ENCODE peak calls at places on chromosomes 12 and 14, in ten cellular contexts. P is upper lobe of right lung; Q is CD8-positive, alpha-beta T cell; C is heart left ventricle; H is colonic mucosa; X is effector memory CD4-positive, alpha-beta T cell; F is cardiac fibroblast; Y is MG63; D is AG09309; Z is PC-9. R is an unnamed sample.

GRCh38 chr14:32202468-32202865 is 602 bp downstream of the RNU6-8 start:
- DNase-seq in P (no peak), Q (no peak), C (no peak), H (no peak), X (no peak), F (peak; percentile 54), Y (no peak), D (no peak), Z (no peak), R (peak; percentile 8)

GRCh38 chr14:21534576-21534975 is 8.4 kb upstream of the SALL2 start:
- DNase-seq in P (no peak), Q (no peak), C (no peak), H (no peak), X (no peak), F (no peak), Y (no peak), D (no peak), Z (no peak), R (no peak)

GRCh38 chr14:100317897-100318808 is 5.0 kb upstream of the SLC25A47 start:
- DNase-seq in P (peak; percentile 90), Q (peak; percentile 71), C (peak; percentile 88), H (peak; percentile 72), X (peak; percentile 35), F (peak; percentile 60), Y (peak; percentile 46), D (no peak), Z (no peak), R (peak; percentile 34)

GRCh38 chr12:113135178-113136127 is at the start of gene RASAL1:
- DNase-seq in P (no peak), Q (peak; percentile 84), C (no peak), H (peak; percentile 91), X (peak; percentile 70), F (no peak), Y (no peak), D (no peak), Z (peak; percentile 97), R (peak; percentile 55)

GRCh38 chr12:96132819-96133218 is 61.4 kb upstream of the ELK3 start:
- DNase-seq in P (no peak), Q (no peak), C (no peak), H (no peak), X (no peak), F (no peak), Y (no peak), D (no peak), Z (peak; percentile 32), R (no peak)

GRCh38 chr12:9721394-9722092 is 11.4 kb downstream of the CLECL1 start:
- DNase-seq in P (no peak), Q (no peak), C (no peak), H (no peak), X (no peak), F (peak; percentile 58), Y (no peak), D (no peak), Z (no peak), R (peak; percentile 82)

GRCh38 chr12:52741378-52742195 is 35.6 kb downstream of the KRT76 start:
- DNase-seq in P (peak; percentile 72), Q (peak; percentile 44), C (peak; percentile 56), H (peak; percentile 69), X (no peak), F (peak; percentile 57), Y (peak; percentile 39), D (peak; percentile 1), Z (peak; percentile 69), R (peak; percentile 78)

GRCh38 chr12:70732287-70732686 is 95.1 kb upstream of the PTPRB start:
- DNase-seq in P (no peak), Q (no peak), C (no peak), H (no peak), X (no peak), F (no peak), Y (no peak), D (no peak), Z (no peak), R (no peak)

GRCh38 chr12:65960820-65961691 is 136.8 kb downstream of the HMGA2 start:
- DNase-seq in P (no peak), Q (no peak), C (no peak), H (no peak), X (no peak), F (no peak), Y (no peak), D (no peak), Z (no peak), R (peak; percentile 57)

GRCh38 chr12:28313631-28314030 is 123.4 kb downstream of the CCDC91 start:
- DNase-seq in P (no peak), Q (no peak), C (peak; percentile 15), H (no peak), X (no peak), F (peak; percentile 43), Y (no peak), D (no peak), Z (no peak), R (peak; percentile 12)

GRCh38 chr14:23143911-23144310 is 24.9 kb upstream of the CEBPE start:
- DNase-seq in P (no peak), Q (no peak), C (no peak), H (no peak), X (no peak), F (no peak), Y (no peak), D (no peak), Z (no peak), R (no peak)

GRCh38 chr12:54273981-54274380 is 5.9 kb downstream of the CBX5 start:
- DNase-seq in P (no peak), Q (no peak), C (no peak), H (no peak), X (no peak), F (no peak), Y (no peak), D (no peak), Z (no peak), R (no peak)

GRCh38 chr14:56004323-56004722 is 113.9 kb upstream of the PELI2 start:
- DNase-seq in P (no peak), Q (no peak), C (no peak), H (no peak), X (no peak), F (no peak), Y (no peak), D (no peak), Z (no peak), R (no peak)
- H3K4me3 ChIP-seq in P (no peak overlapping the region), Q (no peak overlapping the region), C (no peak overlapping the region), H (no peak overlapping the region), X (no peak overlapping the region), F (no peak overlapping the region), Y (no peak overlapping the region), D (no peak overlapping the region), Z (no peak overlapping the region), R (no peak overlapping the region)

DNA sequence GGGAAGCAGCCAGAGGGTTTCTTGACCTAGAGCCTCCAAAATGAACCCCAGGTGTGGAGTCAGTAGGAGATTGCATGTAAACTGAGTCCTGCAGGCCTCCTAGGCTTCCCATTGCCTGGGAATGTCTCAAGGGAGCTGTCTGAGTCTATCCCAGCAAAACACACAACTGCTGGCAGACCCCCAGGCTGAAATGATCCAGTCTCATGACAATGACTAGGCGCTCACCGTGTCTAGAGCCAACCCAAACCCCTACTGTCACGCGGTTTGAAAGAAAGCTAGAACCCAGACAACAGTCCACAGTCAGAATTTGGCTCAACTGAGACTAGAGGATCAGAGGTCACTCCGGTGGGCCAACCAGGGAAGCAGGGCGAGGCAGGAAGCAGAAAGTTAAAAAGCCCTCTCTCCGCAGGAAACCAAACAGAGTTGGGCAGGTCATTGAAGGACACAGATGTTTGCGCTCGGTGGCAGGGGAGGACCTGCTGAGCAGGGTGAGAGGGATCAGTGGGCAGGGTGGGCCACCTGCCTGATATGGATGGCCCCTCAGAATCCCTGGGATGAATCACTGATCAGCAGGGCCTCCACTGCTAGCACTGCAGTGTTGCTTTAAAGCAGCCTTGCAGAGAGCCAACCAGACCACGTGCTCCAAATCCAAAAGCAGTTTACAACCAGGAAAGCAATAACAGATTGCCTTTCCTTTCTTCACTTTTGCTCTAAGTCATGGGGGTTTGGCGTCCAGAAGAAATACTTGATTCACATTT is 23.8 kb downstream of the ACTN1 start:
- DNase-seq in P (no peak), Q (no peak), C (peak; percentile 25), H (no peak), X (no peak), F (no peak), Y (peak; percentile 37), D (no peak), Z (no peak), R (no peak)
- H3K4me3 ChIP-seq in P (no peak overlapping the region), Q (peak overlapping the region; percentile 18), C (no peak overlapping the region), H (no peak overlapping the region), X (no peak overlapping the region), F (no peak overlapping the region), Y (no peak overlapping the region), D (no peak overlapping the region), Z (no peak overlapping the region), R (no peak overlapping the region)

GRCh38 chr12:101608301-101609133 is 13.7 kb downstream of the MYBPC1 start:
- DNase-seq in P (peak; percentile 66), Q (no peak), C (no peak), H (peak; percentile 81), X (no peak), F (no peak), Y (no peak), D (no peak), Z (peak; percentile 25), R (peak; percentile 54)
- H3K4me3 ChIP-seq in P (no peak overlapping the region), Q (no peak overlapping the region), C (no peak overlapping the region), H (no peak overlapping the region), X (no peak overlapping the region), F (no peak overlapping the region), Y (no peak overlapping the region), D (no peak overlapping the region), Z (peak overlapping the region; percentile 35), R (no peak overlapping the region)

DNA sequence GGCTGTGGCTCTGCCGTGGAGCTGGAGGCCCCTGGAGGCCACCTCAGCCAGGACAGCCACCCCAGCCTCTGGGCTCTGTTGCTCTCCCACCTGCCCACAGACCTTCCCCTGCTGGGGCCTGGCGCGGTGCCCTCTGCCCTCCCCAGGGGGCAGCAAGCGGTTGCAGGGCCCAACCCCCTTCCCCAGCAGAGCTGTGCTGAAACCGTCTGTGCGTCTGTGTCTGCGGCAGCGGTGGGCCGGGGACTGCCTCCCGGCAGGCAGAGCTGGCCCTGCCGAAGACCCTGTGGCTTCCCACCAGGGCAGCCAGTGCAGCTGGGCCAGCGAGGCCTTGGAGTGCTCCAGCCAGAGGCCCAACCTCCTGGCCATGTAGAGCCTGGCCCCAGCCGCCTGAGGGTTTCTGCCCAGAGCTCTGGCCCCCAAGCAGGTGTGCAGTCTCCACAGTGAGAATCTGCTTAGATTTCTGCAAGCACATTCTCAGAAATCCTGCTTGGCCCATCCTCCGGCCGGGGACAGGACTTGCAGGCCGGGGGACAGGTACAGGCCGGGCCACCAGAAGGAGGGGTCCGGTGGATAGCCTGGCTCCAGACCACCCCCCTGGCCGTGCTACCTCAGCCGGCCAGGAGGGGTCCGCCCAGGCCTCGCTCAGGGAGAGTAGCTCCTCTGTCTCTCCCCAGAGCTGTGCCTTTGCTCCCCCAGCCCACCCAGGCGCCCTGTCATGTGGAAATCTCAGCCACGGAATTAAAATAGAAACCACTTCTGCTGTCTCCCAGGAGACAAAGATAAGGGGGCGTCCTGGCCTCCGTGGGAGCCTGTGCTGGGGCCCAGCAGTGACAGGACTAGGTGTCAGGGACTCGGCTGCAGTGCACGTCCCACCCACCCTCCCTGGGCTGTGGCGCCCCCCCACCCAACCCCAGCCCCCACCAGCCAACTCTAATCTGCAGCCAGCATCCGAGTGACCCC is 3.5 kb upstream of the CRIP2 start:
- DNase-seq in P (no peak), Q (no peak), C (peak; percentile 89), H (no peak), X (no peak), F (no peak), Y (no peak), D (no peak), Z (no peak), R (no peak)
- H3K4me3 ChIP-seq in P (no peak overlapping the region), Q (no peak overlapping the region), C (peak overlapping the region; percentile 33), H (no peak overlapping the region), X (no peak overlapping the region), F (no peak overlapping the region), Y (no peak overlapping the region), D (no peak overlapping the region), Z (no peak overlapping the region), R (no peak overlapping the region)

GRCh38 chr12:130813949-130814348 is 25.1 kb downstream of the STX2 start:
- DNase-seq in P (no peak), Q (no peak), C (no peak), H (no peak), X (no peak), F (no peak), Y (no peak), D (no peak), Z (no peak), R (no peak)
- H3K4me3 ChIP-seq in P (no peak overlapping the region), Q (no peak overlapping the region), C (no peak overlapping the region), H (no peak overlapping the region), X (no peak overlapping the region), F (no peak overlapping the region), Y (no peak overlapping the region), D (no peak overlapping the region), Z (no peak overlapping the region), R (no peak overlapping the region)

R was measured in epithelial cell of esophagus.